ENCODE peak calls at places on chromosomes 7 and 10, in eight cellular contexts. Z, W, Y, F, U, G, J and I are unnamed samples.
A peak's percentile ranks its signal among the peaks of the same experiment; 100 is the strongest.

GRCh38 chr7:45911311-45911710 is 9.8 kb downstream of the IGFBP3 start:
- DNase-seq in Z (no peak), W (no peak), Y (no peak), F (no peak), U (no peak), G (no peak), J (no peak), I (no peak)

GRCh38 chr10:4195214-4195613 is 410.2 kb upstream of the KLF6 start:
- DNase-seq in Z (no peak), W (no peak), Y (no peak), F (no peak), U (no peak), G (no peak), J (peak; percentile 39), I (no peak)

GRCh38 chr7:1661461-1661860 is 8.6 kb upstream of the ELFN1 start:
- DNase-seq in Z (no peak), W (no peak), Y (no peak), F (no peak), U (no peak), G (no peak), J (no peak), I (no peak)

GRCh38 chr7:34165927-34166550 is 260.7 kb downstream of the BMPER start:
- DNase-seq in Z (no peak), W (no peak), Y (peak; percentile 39), F (peak; percentile 44), U (no peak), G (no peak), J (peak; percentile 50), I (peak; percentile 4)

GRCh38 chr7:129315916-129316315 is 91.1 kb downstream of the AHCYL2 start:
- DNase-seq in Z (no peak), W (no peak), Y (no peak), F (no peak), U (no peak), G (no peak), J (no peak), I (no peak)

GRCh38 chr7:1646957-1647891 is 22.9 kb upstream of the ELFN1 start:
- DNase-seq in Z (no peak), W (peak; percentile 55), Y (peak; percentile 48), F (peak; percentile 76), U (no peak), G (no peak), J (no peak), I (peak; percentile 72)

GRCh38 chr7:106126170-106126938 is 14.2 kb upstream of the SYPL1 start:
- DNase-seq in Z (no peak), W (peak; percentile 38), Y (peak; percentile 52), F (peak; percentile 65), U (peak; percentile 40), G (peak; percentile 50), J (peak; percentile 75), I (no peak)

GRCh38 chr7:79430391-79430790 is 23.1 kb downstream of the MAGI2 start:
- DNase-seq in Z (no peak), W (no peak), Y (no peak), F (no peak), U (no peak), G (no peak), J (peak; percentile 36), I (no peak)

GRCh38 chr10:127243490-127244272 is 47.3 kb upstream of the INSYN2A start:
- DNase-seq in Z (no peak), W (no peak), Y (peak; percentile 24), F (peak; percentile 46), U (peak; percentile 5), G (no peak), J (peak; percentile 53), I (no peak)